ENCODE peak calls at places on chromosomes 4 and X, in six cellular contexts. One of them, this sample, is unnamed.
A peak's percentile ranks its signal among the peaks of the same experiment; 100 is the strongest.

GRCh38 chr4:110003401-110004187 is 90.9 kb downstream of the EGF start:
- DNase-seq in HepG2: no peak
- DNase-seq in upper lobe of left lung: no peak
- DNase-seq in HCT116: no peak
- DNase-seq in suprapubic skin: no peak
- DNase-seq in GM23338: no peak
- DNase-seq in this sample: no peak

GRCh38 chr4:23903859-23904438 is 14.1 kb upstream of the PPARGC1A start:
- DNase-seq in HepG2: no peak
- DNase-seq in upper lobe of left lung: no peak
- DNase-seq in HCT116: no peak
- DNase-seq in suprapubic skin: no peak
- DNase-seq in GM23338: no peak
- DNase-seq in this sample: no peak

GRCh38 chr4:304987-305680 is at the start of gene ZNF732:
- DNase-seq in HepG2: no peak
- DNase-seq in upper lobe of left lung: peak; percentile 72
- DNase-seq in HCT116: no peak
- DNase-seq in suprapubic skin: peak; percentile 59
- DNase-seq in GM23338: peak; percentile 99
- DNase-seq in this sample: no peak

GRCh38 chr4:154984148-154984547 is 203.1 kb downstream of the RBM46 start:
- DNase-seq in HepG2: no peak
- DNase-seq in upper lobe of left lung: no peak
- DNase-seq in HCT116: no peak
- DNase-seq in suprapubic skin: no peak
- DNase-seq in GM23338: no peak
- DNase-seq in this sample: no peak

GRCh38 chr4:146053901-146054300 is 115.3 kb upstream of the ZNF827 start:
- DNase-seq in HepG2: no peak
- DNase-seq in upper lobe of left lung: no peak
- DNase-seq in HCT116: no peak
- DNase-seq in suprapubic skin: no peak
- DNase-seq in GM23338: no peak
- DNase-seq in this sample: no peak

GRCh38 chr4:153676491-153676890 is 7.6 kb upstream of the TLR2 start:
- DNase-seq in HepG2: no peak
- DNase-seq in upper lobe of left lung: no peak
- DNase-seq in HCT116: no peak
- DNase-seq in suprapubic skin: no peak
- DNase-seq in GM23338: no peak
- DNase-seq in this sample: no peak

GRCh38 chrX:48958635-48959094 is 1.3 kb upstream of the OTUD5 start:
- DNase-seq in HepG2: peak; percentile 21
- DNase-seq in upper lobe of left lung: no peak
- DNase-seq in HCT116: no peak
- DNase-seq in suprapubic skin: peak; percentile 73
- DNase-seq in GM23338: peak; percentile 10
- DNase-seq in this sample: no peak

GRCh38 chr4:73662709-73663546 is 42.7 kb upstream of the RASSF6 start:
- DNase-seq in HepG2: no peak
- DNase-seq in upper lobe of left lung: no peak
- DNase-seq in HCT116: peak; percentile 21
- DNase-seq in suprapubic skin: no peak
- DNase-seq in GM23338: peak; percentile 38
- DNase-seq in this sample: peak; percentile 28

GRCh38 chr4:167715176-167715575 is 377.2 kb upstream of the ANXA10 start:
- DNase-seq in HepG2: no peak
- DNase-seq in upper lobe of left lung: no peak
- DNase-seq in HCT116: no peak
- DNase-seq in suprapubic skin: no peak
- DNase-seq in GM23338: no peak
- DNase-seq in this sample: no peak

GRCh38 chr4:186948361-186949291 is 225.0 kb upstream of the FAT1 start:
- DNase-seq in HepG2: no peak
- DNase-seq in upper lobe of left lung: no peak
- DNase-seq in HCT116: no peak
- DNase-seq in suprapubic skin: no peak
- DNase-seq in GM23338: peak; percentile 70
- DNase-seq in this sample: no peak

GRCh38 chr4:86033171-86033570 is 326.7 kb downstream of the MAPK10 start:
- DNase-seq in HepG2: no peak
- DNase-seq in upper lobe of left lung: no peak
- DNase-seq in HCT116: no peak
- DNase-seq in suprapubic skin: peak; percentile 63
- DNase-seq in GM23338: no peak
- DNase-seq in this sample: no peak

GRCh38 chrX:29478336-29479069 is 736.9 kb upstream of the MAGEB2 start:
- DNase-seq in HepG2: peak; percentile 0
- DNase-seq in upper lobe of left lung: no peak
- DNase-seq in HCT116: peak; percentile 36
- DNase-seq in suprapubic skin: no peak
- DNase-seq in GM23338: peak; percentile 60
- DNase-seq in this sample: no peak

GRCh38 chr4:185738851-185739250 is 73.1 kb downstream of the SORBS2 start:
- DNase-seq in HepG2: no peak
- DNase-seq in upper lobe of left lung: no peak
- DNase-seq in HCT116: no peak
- DNase-seq in suprapubic skin: no peak
- DNase-seq in GM23338: no peak
- DNase-seq in this sample: no peak

GRCh38 chrX:85619962-85620361 is 240.5 kb upstream of the POF1B start:
- DNase-seq in HepG2: no peak
- DNase-seq in upper lobe of left lung: no peak
- DNase-seq in HCT116: no peak
- DNase-seq in suprapubic skin: no peak
- DNase-seq in GM23338: peak; percentile 5
- DNase-seq in this sample: no peak

GRCh38 chr4:27973056-27973455 is 1112.4 kb downstream of the STIM2 start:
- DNase-seq in HepG2: no peak
- DNase-seq in upper lobe of left lung: no peak
- DNase-seq in HCT116: no peak
- DNase-seq in suprapubic skin: no peak
- DNase-seq in GM23338: no peak
- DNase-seq in this sample: no peak

GRCh38 chr4:94676910-94677309 is 80.8 kb upstream of the BMPR1B start:
- DNase-seq in HepG2: no peak
- DNase-seq in upper lobe of left lung: no peak
- DNase-seq in HCT116: no peak
- DNase-seq in suprapubic skin: no peak
- DNase-seq in GM23338: no peak
- DNase-seq in this sample: no peak

GRCh38 chr4:147361726-147362125 is 119.2 kb upstream of the EDNRA start:
- DNase-seq in HepG2: no peak
- DNase-seq in upper lobe of left lung: no peak
- DNase-seq in HCT116: peak; percentile 61
- DNase-seq in suprapubic skin: no peak
- DNase-seq in GM23338: no peak
- DNase-seq in this sample: no peak

GRCh38 chr4:158914178-158914577 is 145.4 kb downstream of the FNIP2 start:
- DNase-seq in HepG2: no peak
- DNase-seq in upper lobe of left lung: no peak
- DNase-seq in HCT116: no peak
- DNase-seq in suprapubic skin: no peak
- DNase-seq in GM23338: no peak
- DNase-seq in this sample: no peak

GRCh38 chr4:6288342-6288741 is 18.7 kb downstream of the WFS1 start:
- DNase-seq in HepG2: no peak
- DNase-seq in upper lobe of left lung: no peak
- DNase-seq in HCT116: no peak
- DNase-seq in suprapubic skin: no peak
- DNase-seq in GM23338: no peak
- DNase-seq in this sample: no peak
- H3K36me3 ChIP-seq in HepG2: peaks cover 54% of the 10 kb centered on the region
- H3K36me3 ChIP-seq in upper lobe of left lung: no peaks in the 10 kb centered on the region
- H3K36me3 ChIP-seq in HCT116: no peaks in the 10 kb centered on the region
- H3K36me3 ChIP-seq in suprapubic skin: peaks cover 57% of the 10 kb centered on the region
- H3K36me3 ChIP-seq in GM23338: peaks cover 5% of the 10 kb centered on the region
- H3K36me3 ChIP-seq in this sample: no peaks in the 10 kb centered on the region

GRCh38 chr4:177302371-177303100 is 7.1 kb upstream of the NEIL3 start:
- DNase-seq in HepG2: no peak
- DNase-seq in upper lobe of left lung: no peak
- DNase-seq in HCT116: no peak
- DNase-seq in suprapubic skin: no peak
- DNase-seq in GM23338: no peak
- DNase-seq in this sample: no peak

GRCh38 chr4:177292171-177292570 is 17.5 kb upstream of the NEIL3 start:
- DNase-seq in HepG2: no peak
- DNase-seq in upper lobe of left lung: no peak
- DNase-seq in HCT116: no peak
- DNase-seq in suprapubic skin: no peak
- DNase-seq in GM23338: no peak
- DNase-seq in this sample: no peak

GRCh38 chr4:177293208-177294018 is 16.3 kb upstream of the NEIL3 start:
- DNase-seq in HepG2: no peak
- DNase-seq in upper lobe of left lung: no peak
- DNase-seq in HCT116: no peak
- DNase-seq in suprapubic skin: no peak
- DNase-seq in GM23338: no peak
- DNase-seq in this sample: no peak

GRCh38 chr4:177301127-177301639 is 8.5 kb upstream of the NEIL3 start:
- DNase-seq in HepG2: no peak
- DNase-seq in upper lobe of left lung: no peak
- DNase-seq in HCT116: no peak
- DNase-seq in suprapubic skin: no peak
- DNase-seq in GM23338: no peak
- DNase-seq in this sample: no peak

GRCh38 chr4:177297781-177298391 is 11.8 kb upstream of the NEIL3 start:
- DNase-seq in HepG2: no peak
- DNase-seq in upper lobe of left lung: no peak
- DNase-seq in HCT116: no peak
- DNase-seq in suprapubic skin: no peak
- DNase-seq in GM23338: no peak
- DNase-seq in this sample: no peak
- TF ChIP-seq POLR2AphosphoS5 in HepG2: no peak
- TF ChIP-seq POLR2AphosphoS5 in upper lobe of left lung: no peak
- TF ChIP-seq POLR2AphosphoS5 in HCT116: no peak
- TF ChIP-seq POLR2AphosphoS5 in suprapubic skin: no peak
- TF ChIP-seq POLR2AphosphoS5 in GM23338: no peak
- TF ChIP-seq POLR2AphosphoS5 in this sample: no peak

DNA sequence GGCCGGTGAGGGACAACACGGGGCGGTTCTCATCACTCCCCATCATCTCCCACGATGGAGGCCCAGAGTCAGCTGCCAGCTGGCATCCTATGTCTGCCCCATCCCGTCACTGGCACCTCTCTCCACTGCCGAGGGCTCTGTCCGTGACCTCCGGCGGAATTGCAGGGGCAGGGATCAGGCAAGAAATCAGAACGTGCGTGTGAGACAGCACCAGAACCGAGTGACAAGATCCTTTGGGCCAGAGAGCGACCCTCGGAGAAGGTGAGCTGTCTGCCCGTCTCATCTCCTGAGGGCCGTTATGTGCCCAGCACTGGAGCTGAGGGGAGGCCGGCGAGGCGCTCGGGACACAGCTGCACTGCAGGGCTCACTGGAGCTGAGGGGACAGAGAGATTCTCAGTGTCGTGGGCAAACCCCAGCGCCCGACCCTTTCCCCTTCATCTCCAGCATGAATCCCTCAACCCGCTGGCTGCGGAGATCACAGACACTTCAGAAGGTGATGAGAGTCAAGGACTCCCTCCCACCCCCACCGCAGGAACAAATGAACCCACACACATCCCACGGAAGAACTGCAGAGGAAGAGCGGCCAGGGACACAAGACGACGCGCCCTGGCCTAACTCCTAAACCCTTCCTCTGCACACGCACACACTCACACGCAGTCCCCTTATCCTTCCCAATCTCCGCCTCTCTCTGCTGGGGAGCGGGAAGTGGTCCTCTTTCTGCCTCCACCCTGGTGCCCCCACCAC is 128.7 kb downstream of the AFAP1 start:
- DNase-seq in HepG2: no peak
- DNase-seq in upper lobe of left lung: peak; percentile 65
- DNase-seq in HCT116: no peak
- DNase-seq in suprapubic skin: no peak
- DNase-seq in GM23338: no peak
- DNase-seq in this sample: no peak
- H3K36me3 ChIP-seq in HepG2: no peaks in the 10 kb centered on the region
- H3K36me3 ChIP-seq in upper lobe of left lung: no peaks in the 10 kb centered on the region
- H3K36me3 ChIP-seq in HCT116: peaks cover 7% of the 10 kb centered on the region
- H3K36me3 ChIP-seq in suprapubic skin: peaks cover 44% of the 10 kb centered on the region
- H3K36me3 ChIP-seq in GM23338: peaks cover 3% of the 10 kb centered on the region
- H3K36me3 ChIP-seq in this sample: no peaks in the 10 kb centered on the region

GRCh38 chrX:21972721-21973120 is 32.2 kb downstream of the SMS start:
- DNase-seq in HepG2: no peak
- DNase-seq in upper lobe of left lung: no peak
- DNase-seq in HCT116: no peak
- DNase-seq in suprapubic skin: no peak
- DNase-seq in GM23338: peak; percentile 27
- DNase-seq in this sample: no peak
- TF ChIP-seq POLR2AphosphoS5 in HepG2: no peak
- TF ChIP-seq POLR2AphosphoS5 in upper lobe of left lung: no peak
- TF ChIP-seq POLR2AphosphoS5 in HCT116: no peak
- TF ChIP-seq POLR2AphosphoS5 in suprapubic skin: no peak
- TF ChIP-seq POLR2AphosphoS5 in GM23338: no peak
- TF ChIP-seq POLR2AphosphoS5 in this sample: no peak

GRCh38 chr4:41268024-41268423 is 11.3 kb downstream of the UCHL1 start:
- DNase-seq in HepG2: no peak
- DNase-seq in upper lobe of left lung: no peak
- DNase-seq in HCT116: no peak
- DNase-seq in suprapubic skin: no peak
- DNase-seq in GM23338: no peak
- DNase-seq in this sample: no peak

GRCh38 chr4:41264212-41264611 is 7.5 kb downstream of the UCHL1 start:
- DNase-seq in HepG2: no peak
- DNase-seq in upper lobe of left lung: no peak
- DNase-seq in HCT116: no peak
- DNase-seq in suprapubic skin: no peak
- DNase-seq in GM23338: no peak
- DNase-seq in this sample: no peak

GRCh38 chr4:41268721-41269517 is 12.2 kb downstream of the UCHL1 start:
- DNase-seq in HepG2: no peak
- DNase-seq in upper lobe of left lung: no peak
- DNase-seq in HCT116: no peak
- DNase-seq in suprapubic skin: no peak
- DNase-seq in GM23338: no peak
- DNase-seq in this sample: no peak

GRCh38 chr4:41269682-41270081 is 13.0 kb downstream of the UCHL1 start:
- DNase-seq in HepG2: no peak
- DNase-seq in upper lobe of left lung: no peak
- DNase-seq in HCT116: no peak
- DNase-seq in suprapubic skin: no peak
- DNase-seq in GM23338: no peak
- DNase-seq in this sample: no peak
- H3K36me3 ChIP-seq in HepG2: no peaks in the 10 kb centered on the region
- H3K36me3 ChIP-seq in upper lobe of left lung: no peaks in the 10 kb centered on the region
- H3K36me3 ChIP-seq in HCT116: no peaks in the 10 kb centered on the region
- H3K36me3 ChIP-seq in suprapubic skin: no peaks in the 10 kb centered on the region
- H3K36me3 ChIP-seq in GM23338: peaks cover 32% of the 10 kb centered on the region
- H3K36me3 ChIP-seq in this sample: peaks cover 55% of the 10 kb centered on the region

GRCh38 chr4:123361195-123361861 is 35.3 kb upstream of the SPRY1 start:
- DNase-seq in HepG2: no peak
- DNase-seq in upper lobe of left lung: no peak
- DNase-seq in HCT116: no peak
- DNase-seq in suprapubic skin: no peak
- DNase-seq in GM23338: no peak
- DNase-seq in this sample: no peak
- TF ChIP-seq POLR2AphosphoS5 in HepG2: no peak
- TF ChIP-seq POLR2AphosphoS5 in upper lobe of left lung: no peak
- TF ChIP-seq POLR2AphosphoS5 in HCT116: no peak
- TF ChIP-seq POLR2AphosphoS5 in suprapubic skin: no peak
- TF ChIP-seq POLR2AphosphoS5 in GM23338: no peak
- TF ChIP-seq POLR2AphosphoS5 in this sample: no peak

This sample was measured in SK-N-MC.